ENCODE peak calls at places on chromosomes 16 and 17, in nine cellular contexts. L is HFFc6; Z is CD4-positive, CD25-positive, alpha-beta regulatory T cell; I is anterior cingulate cortex; T is mesenchymal stem cell; U is posterior cingulate gyrus; S is thoracic aorta; B is amygdala; X is renal cortical epithelial cell. N is an unnamed sample.

GRCh38 chr16:68645494-68646388 is 631 bp downstream of the CDH3 start:
- DNase-seq in L (no peak), Z (no peak), I (no peak), T (no peak), U (no peak), S (no peak), B (no peak), X (no peak), N (peak)

GRCh38 chr16:84841787-84842300 is 22.1 kb downstream of the CRISPLD2 start:
- DNase-seq in L (no peak), Z (no peak), I (no peak), T (no peak), U (no peak), S (no peak), B (no peak), X (peak), N (no peak)

GRCh38 chr17:67248291-67248690 is 3.3 kb upstream of the HELZ start:
- DNase-seq in L (no peak), Z (no peak), I (no peak), T (no peak), U (no peak), S (no peak), B (no peak), X (no peak), N (no peak)

GRCh38 chr16:71927787-71928186 is 32.5 kb downstream of the IST1 start:
- DNase-seq in L (no peak), Z (no peak), I (no peak), T (no peak), U (no peak), S (no peak), B (no peak), X (no peak), N (no peak)

GRCh38 chr17:35808962-35809854 is at the start of gene TAF15:
- DNase-seq in L (peak), Z (peak), I (peak), T (peak), U (peak), S (peak), B (peak), X (peak), N (peak)

GRCh38 chr16:83624436-83625120 is 183.2 kb upstream of the HSBP1 start:
- DNase-seq in L (no peak), Z (no peak), I (no peak), T (no peak), U (no peak), S (no peak), B (no peak), X (no peak), N (no peak)

GRCh38 chr16:69240336-69240735 is 53.4 kb downstream of the SNTB2 start:
- DNase-seq in L (peak), Z (no peak), I (no peak), T (peak), U (no peak), S (no peak), B (no peak), X (no peak), N (no peak)

GRCh38 chr16:85417156-85417860 is 195.8 kb upstream of the GSE1 start:
- DNase-seq in L (no peak), Z (no peak), I (no peak), T (no peak), U (peak), S (no peak), B (no peak), X (no peak), N (peak)